ENCODE peak calls at places on chromosomes 16 and 17, in eight cellular contexts. One of them, this sample, is unnamed.

GRCh38 chr16:85205747-85206471 is 93.6 kb upstream of the CIBAR2 start:
- DNase-seq in heart left ventricle: peak; percentile 48
- DNase-seq in GM12864: no peak
- DNase-seq in AG10803: no peak
- DNase-seq in AG04450: no peak
- DNase-seq in esophagus muscularis mucosa: no peak
- DNase-seq in lower leg skin: no peak
- DNase-seq in left ventricle myocardium inferior: no peak
- DNase-seq in this sample: no peak

GRCh38 chr17:27485125-27485524 is 28.9 kb downstream of the KSR1 start:
- DNase-seq in heart left ventricle: no peak
- DNase-seq in GM12864: no peak
- DNase-seq in AG10803: no peak
- DNase-seq in AG04450: no peak
- DNase-seq in esophagus muscularis mucosa: no peak
- DNase-seq in lower leg skin: no peak
- DNase-seq in left ventricle myocardium inferior: no peak
- DNase-seq in this sample: no peak

GRCh38 chr16:727291-727977 is 528 bp downstream of the HAGHL start:
- DNase-seq in heart left ventricle: no peak
- DNase-seq in GM12864: no peak
- DNase-seq in AG10803: no peak
- DNase-seq in AG04450: no peak
- DNase-seq in esophagus muscularis mucosa: no peak
- DNase-seq in lower leg skin: no peak
- DNase-seq in left ventricle myocardium inferior: no peak
- DNase-seq in this sample: no peak

GRCh38 chr17:21098934-21099687 is 27.7 kb upstream of the DHRS7B start:
- DNase-seq in heart left ventricle: peak; percentile 62
- DNase-seq in GM12864: peak; percentile 75
- DNase-seq in AG10803: peak; percentile 48
- DNase-seq in AG04450: peak; percentile 16
- DNase-seq in esophagus muscularis mucosa: no peak
- DNase-seq in lower leg skin: peak; percentile 86
- DNase-seq in left ventricle myocardium inferior: peak; percentile 32
- DNase-seq in this sample: no peak

GRCh38 chr17:31392856-31393748 is 1.6 kb downstream of the RAB11FIP4 start:
- DNase-seq in heart left ventricle: no peak
- DNase-seq in GM12864: no peak
- DNase-seq in AG10803: no peak
- DNase-seq in AG04450: no peak
- DNase-seq in esophagus muscularis mucosa: peak; percentile 75
- DNase-seq in lower leg skin: peak; percentile 85
- DNase-seq in left ventricle myocardium inferior: no peak
- DNase-seq in this sample: no peak

GRCh38 chr16:53207810-53208752 is 153.3 kb downstream of the CHD9 start:
- DNase-seq in heart left ventricle: peak; percentile 41
- DNase-seq in GM12864: peak; percentile 47
- DNase-seq in AG10803: peak; percentile 76
- DNase-seq in AG04450: peak; percentile 46
- DNase-seq in esophagus muscularis mucosa: no peak
- DNase-seq in lower leg skin: no peak
- DNase-seq in left ventricle myocardium inferior: no peak
- DNase-seq in this sample: no peak

GRCh38 chr16:84618428-84619102 is 687 bp upstream of the COTL1 start:
- DNase-seq in heart left ventricle: no peak
- DNase-seq in GM12864: no peak
- DNase-seq in AG10803: peak; percentile 94
- DNase-seq in AG04450: peak; percentile 90
- DNase-seq in esophagus muscularis mucosa: no peak
- DNase-seq in lower leg skin: no peak
- DNase-seq in left ventricle myocardium inferior: no peak
- DNase-seq in this sample: no peak

GRCh38 chr16:1338119-1338730 is 4.8 kb downstream of the BAIAP3 start:
- DNase-seq in heart left ventricle: no peak
- DNase-seq in GM12864: no peak
- DNase-seq in AG10803: no peak
- DNase-seq in AG04450: no peak
- DNase-seq in esophagus muscularis mucosa: no peak
- DNase-seq in lower leg skin: no peak
- DNase-seq in left ventricle myocardium inferior: no peak
- DNase-seq in this sample: no peak

GRCh38 chr17:82915010-82915696 is 75.3 kb upstream of the ZNF750 start:
- DNase-seq in heart left ventricle: peak; percentile 16
- DNase-seq in GM12864: no peak
- DNase-seq in AG10803: no peak
- DNase-seq in AG04450: no peak
- DNase-seq in esophagus muscularis mucosa: no peak
- DNase-seq in lower leg skin: no peak
- DNase-seq in left ventricle myocardium inferior: no peak
- DNase-seq in this sample: no peak

GRCh38 chr17:82915697-82916027 is 75.8 kb upstream of the ZNF750 start:
- DNase-seq in heart left ventricle: peak; percentile 23
- DNase-seq in GM12864: no peak
- DNase-seq in AG10803: no peak
- DNase-seq in AG04450: no peak
- DNase-seq in esophagus muscularis mucosa: no peak
- DNase-seq in lower leg skin: no peak
- DNase-seq in left ventricle myocardium inferior: no peak
- DNase-seq in this sample: no peak

GRCh38 chr17:82918508-82918907 is 78.7 kb upstream of the ZNF750 start:
- DNase-seq in heart left ventricle: no peak
- DNase-seq in GM12864: no peak
- DNase-seq in AG10803: no peak
- DNase-seq in AG04450: no peak
- DNase-seq in esophagus muscularis mucosa: no peak
- DNase-seq in lower leg skin: no peak
- DNase-seq in left ventricle myocardium inferior: no peak
- DNase-seq in this sample: no peak

GRCh38 chr17:82920150-82920549 is 80.3 kb upstream of the ZNF750 start:
- DNase-seq in heart left ventricle: no peak
- DNase-seq in GM12864: no peak
- DNase-seq in AG10803: no peak
- DNase-seq in AG04450: no peak
- DNase-seq in esophagus muscularis mucosa: no peak
- DNase-seq in lower leg skin: no peak
- DNase-seq in left ventricle myocardium inferior: no peak
- DNase-seq in this sample: no peak

DNA sequence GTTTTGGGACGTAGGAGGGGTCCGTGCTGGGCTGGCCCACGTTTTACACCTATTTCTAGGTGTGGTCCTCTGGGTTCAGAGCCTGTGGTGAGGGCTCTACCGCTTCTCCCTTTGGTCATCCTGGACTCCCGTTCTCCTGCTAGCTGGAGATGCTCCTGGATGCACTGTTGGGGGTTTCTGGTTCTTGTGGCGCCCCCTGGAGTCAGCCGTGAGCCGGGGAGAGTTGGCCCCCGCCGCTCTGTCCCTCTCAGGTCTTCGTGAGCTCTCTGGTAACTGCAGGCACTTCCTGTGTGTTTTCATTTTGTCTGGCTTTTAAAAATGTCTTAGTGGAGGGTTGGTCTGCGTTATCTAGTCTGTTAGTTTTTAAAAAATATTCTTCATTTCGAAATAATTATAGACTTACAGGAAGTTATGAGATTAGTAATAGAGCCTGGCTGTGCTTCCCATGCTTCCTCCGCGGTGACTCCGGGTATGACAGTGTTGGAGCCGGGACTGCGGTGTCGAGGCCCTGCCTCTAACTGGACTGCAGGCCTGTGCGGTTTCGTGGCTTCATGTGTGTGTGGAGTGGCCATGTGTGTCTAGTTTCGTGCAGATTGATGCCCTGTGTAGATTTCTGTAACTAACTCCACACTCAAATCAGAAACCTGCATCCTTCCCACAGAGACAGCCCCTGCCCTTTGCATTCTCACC is 78.0 kb upstream of the ZNF750 start:
- DNase-seq in heart left ventricle: peak; percentile 26
- DNase-seq in GM12864: no peak
- DNase-seq in AG10803: peak; percentile 64
- DNase-seq in AG04450: no peak
- DNase-seq in esophagus muscularis mucosa: no peak
- DNase-seq in lower leg skin: no peak
- DNase-seq in left ventricle myocardium inferior: no peak
- DNase-seq in this sample: no peak
- TF ChIP-seq CTCF in heart left ventricle: peak; percentile 50
- TF ChIP-seq CTCF in GM12864: no peak
- TF ChIP-seq CTCF in AG10803: peak; percentile 48
- TF ChIP-seq CTCF in AG04450: peak; percentile 43
- TF ChIP-seq CTCF in esophagus muscularis mucosa: peak; percentile 34
- TF ChIP-seq CTCF in lower leg skin: no peak
- TF ChIP-seq CTCF in left ventricle myocardium inferior: peak; percentile 47
- TF ChIP-seq CTCF in this sample: peak; percentile 23

GRCh38 chr16:50680907-50681885 is at the start of gene SNX20:
- DNase-seq in heart left ventricle: no peak
- DNase-seq in GM12864: no peak
- DNase-seq in AG10803: no peak
- DNase-seq in AG04450: no peak
- DNase-seq in esophagus muscularis mucosa: no peak
- DNase-seq in lower leg skin: peak; percentile 87
- DNase-seq in left ventricle myocardium inferior: peak; percentile 33
- DNase-seq in this sample: no peak

GRCh38 chr16:50685456-50686058 is 4.4 kb upstream of the SNX20 start:
- DNase-seq in heart left ventricle: no peak
- DNase-seq in GM12864: no peak
- DNase-seq in AG10803: no peak
- DNase-seq in AG04450: no peak
- DNase-seq in esophagus muscularis mucosa: no peak
- DNase-seq in lower leg skin: no peak
- DNase-seq in left ventricle myocardium inferior: no peak
- DNase-seq in this sample: no peak

GRCh38 chr16:50680556-50680893 is 587 bp downstream of the SNX20 start:
- DNase-seq in heart left ventricle: no peak
- DNase-seq in GM12864: no peak
- DNase-seq in AG10803: no peak
- DNase-seq in AG04450: no peak
- DNase-seq in esophagus muscularis mucosa: no peak
- DNase-seq in lower leg skin: no peak
- DNase-seq in left ventricle myocardium inferior: no peak
- DNase-seq in this sample: no peak

GRCh38 chr16:50684823-50685455 is 3.8 kb upstream of the SNX20 start:
- DNase-seq in heart left ventricle: no peak
- DNase-seq in GM12864: no peak
- DNase-seq in AG10803: no peak
- DNase-seq in AG04450: no peak
- DNase-seq in esophagus muscularis mucosa: no peak
- DNase-seq in lower leg skin: no peak
- DNase-seq in left ventricle myocardium inferior: no peak
- DNase-seq in this sample: no peak

DNA sequence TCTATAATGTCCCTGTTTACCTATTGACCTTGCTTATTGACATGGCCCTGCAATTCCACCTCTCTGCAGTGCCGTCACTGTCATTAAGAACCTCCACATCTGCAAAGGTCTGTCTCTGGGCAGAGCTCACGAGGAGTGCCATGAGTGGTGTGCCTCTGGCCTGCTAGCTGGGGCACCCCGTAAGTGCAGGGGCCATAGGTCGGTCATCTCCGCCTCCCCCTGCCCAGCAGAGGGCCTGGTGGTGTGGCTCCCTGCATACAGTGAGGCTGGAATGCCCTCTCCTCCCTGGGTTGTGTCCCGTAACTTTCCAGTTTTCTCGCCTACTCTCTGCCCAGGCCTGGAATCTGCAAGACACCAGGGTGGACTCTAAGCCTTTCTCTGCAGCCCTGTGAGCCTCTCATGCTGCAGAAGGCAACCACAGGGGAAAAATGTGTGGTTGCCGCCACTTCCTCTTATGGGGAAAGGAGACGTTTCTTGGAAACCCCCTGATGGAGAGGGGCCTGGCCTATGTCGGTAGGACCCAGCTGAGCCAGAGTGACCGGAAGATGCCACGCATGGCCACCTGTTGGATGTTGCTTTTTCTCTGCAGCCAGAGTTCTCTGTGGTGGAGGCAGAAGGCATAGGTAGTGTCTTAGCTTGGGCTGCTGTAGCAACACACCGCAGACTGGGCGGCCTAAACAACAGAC is 2.7 kb upstream of the SNX20 start:
- DNase-seq in heart left ventricle: no peak
- DNase-seq in GM12864: peak; percentile 76
- DNase-seq in AG10803: no peak
- DNase-seq in AG04450: no peak
- DNase-seq in esophagus muscularis mucosa: no peak
- DNase-seq in lower leg skin: peak; percentile 83
- DNase-seq in left ventricle myocardium inferior: no peak
- DNase-seq in this sample: no peak
- H3K4me3 ChIP-seq in heart left ventricle: no peak overlapping the region
- H3K4me3 ChIP-seq in GM12864: no peak overlapping the region
- H3K4me3 ChIP-seq in AG10803: no peak overlapping the region
- H3K4me3 ChIP-seq in AG04450: no peak overlapping the region
- H3K4me3 ChIP-seq in esophagus muscularis mucosa: no peak overlapping the region
- H3K4me3 ChIP-seq in lower leg skin: no peak overlapping the region
- H3K4me3 ChIP-seq in left ventricle myocardium inferior: no peak overlapping the region
- H3K4me3 ChIP-seq in this sample: no peak overlapping the region

DNA sequence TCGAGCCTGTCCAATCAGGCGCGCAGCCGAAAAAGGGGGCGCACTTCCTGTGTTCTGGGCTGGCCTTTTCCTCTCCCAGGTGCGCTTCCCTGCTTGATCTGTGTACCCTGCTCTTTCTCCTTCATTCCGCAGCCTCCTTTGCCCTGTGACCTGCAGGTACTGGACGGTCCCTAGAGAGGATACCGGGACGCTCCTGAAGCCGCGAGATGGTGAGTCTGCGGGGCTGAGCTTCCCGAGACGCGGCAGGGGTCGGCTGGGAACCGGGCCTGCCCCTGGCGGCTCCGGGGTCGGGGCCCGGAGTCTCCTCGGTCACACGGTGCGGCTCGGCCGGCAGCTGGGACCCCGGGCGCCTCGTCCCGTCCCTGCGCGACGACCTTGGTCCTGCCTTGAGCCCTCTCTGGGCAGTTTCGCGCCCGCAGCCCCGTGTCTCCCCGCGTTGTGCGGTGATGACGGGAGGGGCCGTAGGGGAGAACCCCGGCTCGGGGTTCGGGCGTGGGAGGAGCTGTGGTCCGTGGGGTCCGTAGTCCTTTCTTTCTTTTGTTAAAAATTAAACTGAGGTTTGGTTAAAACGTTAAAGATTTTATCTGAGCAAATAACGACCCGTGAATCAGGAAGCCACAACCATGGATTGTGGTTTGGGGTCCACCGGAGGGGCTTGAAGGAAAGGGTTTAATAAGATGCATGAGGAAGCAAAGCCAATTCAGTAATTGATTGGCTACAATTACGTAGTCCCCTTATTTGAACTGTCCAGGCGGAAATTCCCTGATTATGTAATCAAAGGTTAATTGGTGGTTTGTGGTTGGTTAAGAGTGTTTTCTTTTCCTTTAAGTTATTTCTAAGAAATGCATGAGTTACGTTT is 172.8 kb upstream of the ZNF267 start:
- DNase-seq in heart left ventricle: peak; percentile 83
- DNase-seq in GM12864: no peak
- DNase-seq in AG10803: peak; percentile 31
- DNase-seq in AG04450: no peak
- DNase-seq in esophagus muscularis mucosa: peak; percentile 95
- DNase-seq in lower leg skin: peak; percentile 92
- DNase-seq in left ventricle myocardium inferior: peak; percentile 82
- DNase-seq in this sample: no peak
- TF ChIP-seq CTCF in heart left ventricle: peak; percentile 40
- TF ChIP-seq CTCF in GM12864: peak; percentile 12
- TF ChIP-seq CTCF in AG10803: peak; percentile 26
- TF ChIP-seq CTCF in AG04450: peak; percentile 23
- TF ChIP-seq CTCF in esophagus muscularis mucosa: no peak
- TF ChIP-seq CTCF in lower leg skin: no peak
- TF ChIP-seq CTCF in left ventricle myocardium inferior: peak; percentile 24
- TF ChIP-seq CTCF in this sample: no peak

DNA sequence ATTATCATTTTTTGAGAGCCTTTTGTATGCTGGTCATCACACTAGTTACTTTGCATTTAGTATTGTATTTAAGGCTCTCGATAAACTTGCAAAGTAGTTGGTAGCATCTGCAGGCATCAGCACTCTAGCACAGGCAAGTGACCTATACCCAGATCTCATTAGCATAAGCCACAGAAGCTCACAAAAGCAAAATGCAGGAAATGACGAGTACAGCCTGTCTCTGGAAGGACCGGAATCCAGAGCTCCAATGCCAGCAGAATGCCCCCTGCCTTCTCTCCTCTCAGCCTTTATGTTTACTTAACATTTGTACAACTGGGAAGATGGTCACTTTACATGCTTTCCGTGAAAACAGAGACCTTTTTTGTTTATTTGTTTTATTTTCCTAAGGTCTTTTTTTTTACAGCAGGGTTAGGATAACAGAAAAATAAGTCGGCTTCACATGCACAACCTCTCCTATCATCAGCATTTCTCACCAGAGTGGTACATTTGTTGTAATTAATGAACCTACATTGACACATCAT is 45.4 kb upstream of the MYOCD start:
- DNase-seq in heart left ventricle: no peak
- DNase-seq in GM12864: no peak
- DNase-seq in AG10803: no peak
- DNase-seq in AG04450: no peak
- DNase-seq in esophagus muscularis mucosa: no peak
- DNase-seq in lower leg skin: no peak
- DNase-seq in left ventricle myocardium inferior: no peak
- DNase-seq in this sample: no peak
- H3K4me3 ChIP-seq in heart left ventricle: no peak overlapping the region
- H3K4me3 ChIP-seq in GM12864: no peak overlapping the region
- H3K4me3 ChIP-seq in AG10803: no peak overlapping the region
- H3K4me3 ChIP-seq in AG04450: no peak overlapping the region
- H3K4me3 ChIP-seq in esophagus muscularis mucosa: no peak overlapping the region
- H3K4me3 ChIP-seq in lower leg skin: no peak overlapping the region
- H3K4me3 ChIP-seq in left ventricle myocardium inferior: no peak overlapping the region
- H3K4me3 ChIP-seq in this sample: no peak overlapping the region